ENCODE peak calls at places on chromosomes 16 and 17, in seven cellular contexts. S, I, M, T, E, U and H are unnamed samples.

GRCh38 chr16:51302042-51302441 is 151.0 kb upstream of the SALL1 start:
- DNase-seq in S (no peak), I (no peak), M (no peak), T (no peak), E (no peak), U (no peak), H (no peak)

GRCh38 chr17:55317284-55317683 is 52.5 kb downstream of the HLF start:
- DNase-seq in S (no peak), I (no peak), M (no peak), T (no peak), E (no peak), U (no peak), H (no peak)

GRCh38 chr17:4739122-4740024 is at the start of the genes CXCL16 and ZMYND15:
- DNase-seq in S (peak; percentile 83), I (peak; percentile 67), M (peak; percentile 60), T (peak; percentile 85), E (peak; percentile 71), U (peak; percentile 77), H (peak; percentile 74)

GRCh38 chr16:50950955-50951354 is 200.1 kb downstream of the SALL1 start:
- DNase-seq in S (no peak), I (no peak), M (no peak), T (no peak), E (no peak), U (no peak), H (no peak)

GRCh38 chr16:25613931-25614330 is 77.8 kb upstream of the HS3ST4 start:
- DNase-seq in S (no peak), I (no peak), M (no peak), T (no peak), E (no peak), U (no peak), H (no peak)

GRCh38 chr16:12257926-12258561 is 281.5 kb downstream of the SNX29 start:
- DNase-seq in S (peak; percentile 77), I (no peak), M (no peak), T (no peak), E (no peak), U (no peak), H (no peak)

GRCh38 chr16:7983671-7984070 is 606.6 kb downstream of the TMEM114 start:
- DNase-seq in S (no peak), I (no peak), M (no peak), T (no peak), E (no peak), U (no peak), H (no peak)

GRCh38 chr17:30344283-30345088 is 10.6 kb upstream of the TMIGD1 start:
- DNase-seq in S (peak; percentile 72), I (peak; percentile 11), M (no peak), T (no peak), E (no peak), U (no peak), H (peak; percentile 33)

GRCh38 chr16:78230832-78231231 is 131.4 kb downstream of the WWOX start:
- DNase-seq in S (peak; percentile 12), I (no peak), M (no peak), T (no peak), E (no peak), U (no peak), H (no peak)

GRCh38 chr16:20899503-20900298 is 457 bp downstream of the DCUN1D3 start:
- DNase-seq in S (no peak), I (peak; percentile 26), M (no peak), T (no peak), E (no peak), U (no peak), H (no peak)

GRCh38 chr16:86768999-86769398 is 190.7 kb downstream of the FOXL1 start:
- DNase-seq in S (no peak), I (no peak), M (no peak), T (no peak), E (no peak), U (peak; percentile 46), H (no peak)

GRCh38 chr16:50247123-50247905 is 19.0 kb upstream of the ADCY7 start:
- DNase-seq in S (no peak), I (no peak), M (no peak), T (no peak), E (no peak), U (peak; percentile 61), H (no peak)

GRCh38 chr17:50480854-50481490 is 2.3 kb downstream of the RSAD1 start:
- DNase-seq in S (no peak), I (no peak), M (no peak), T (no peak), E (no peak), U (no peak), H (no peak)

DNA sequence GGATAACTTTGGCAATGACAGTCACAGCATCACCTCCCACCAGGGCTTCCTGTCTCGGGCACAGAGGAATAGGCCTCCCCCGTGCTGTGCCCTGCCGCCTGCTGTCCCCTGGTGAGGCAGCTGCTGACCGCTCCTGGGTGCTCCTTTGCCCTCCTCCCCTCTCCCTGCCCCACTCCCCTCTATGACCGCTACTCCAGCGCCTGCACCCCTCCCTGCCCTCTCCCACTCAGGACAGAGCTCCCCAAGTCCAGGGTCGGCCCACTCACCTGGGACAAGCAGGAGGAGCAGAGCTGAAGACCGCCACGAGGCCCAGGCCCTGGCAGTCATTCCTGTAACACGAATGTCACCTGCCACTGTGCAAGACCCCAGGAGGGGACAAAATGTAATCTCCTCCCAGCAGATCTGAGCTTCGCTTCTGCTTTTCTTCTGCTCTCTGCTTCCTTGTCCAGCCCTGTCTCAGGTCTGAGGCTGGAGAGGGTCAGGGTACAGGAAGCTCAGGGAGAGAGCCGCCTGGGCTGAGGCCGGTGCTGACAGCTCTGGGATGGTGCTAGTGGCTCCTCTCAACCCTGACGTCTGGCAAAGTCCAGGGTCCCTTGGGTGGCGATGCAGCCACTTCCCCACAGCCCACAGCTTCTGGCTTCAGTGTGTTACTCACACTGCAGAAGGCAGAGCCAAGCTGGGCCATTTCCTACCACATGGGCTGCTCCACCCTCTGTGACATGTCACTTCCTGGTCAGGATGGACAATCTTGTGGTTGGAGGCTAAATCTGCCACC is at the start of gene CD300C:
- DNase-seq in S (no peak), I (no peak), M (no peak), T (no peak), E (no peak), U (no peak), H (no peak)
- TF ChIP-seq POLR2A in S (no peak), I (no peak), M (peak; percentile 30), T (no peak), E (no peak), U (no peak), H (no peak)

GRCh38 chr16:56637814-56638750 is at the start of gene MT1A:
- DNase-seq in S (peak; percentile 82), I (peak; percentile 78), M (no peak), T (peak; percentile 23), E (no peak), U (peak; percentile 87), H (peak; percentile 77)
- TF ChIP-seq POLR2A in S (peak; percentile 76), I (peak; percentile 40), M (no peak), T (peak; percentile 45), E (peak; percentile 29), U (peak; percentile 31), H (peak; percentile 32)

GRCh38 chr17:15291674-15292361 is 26.7 kb upstream of the PMP22 start:
- DNase-seq in S (no peak), I (no peak), M (no peak), T (no peak), E (no peak), U (no peak), H (no peak)
- TF ChIP-seq POLR2A in S (no peak), I (no peak), M (no peak), T (no peak), E (no peak), U (no peak), H (no peak)

DNA sequence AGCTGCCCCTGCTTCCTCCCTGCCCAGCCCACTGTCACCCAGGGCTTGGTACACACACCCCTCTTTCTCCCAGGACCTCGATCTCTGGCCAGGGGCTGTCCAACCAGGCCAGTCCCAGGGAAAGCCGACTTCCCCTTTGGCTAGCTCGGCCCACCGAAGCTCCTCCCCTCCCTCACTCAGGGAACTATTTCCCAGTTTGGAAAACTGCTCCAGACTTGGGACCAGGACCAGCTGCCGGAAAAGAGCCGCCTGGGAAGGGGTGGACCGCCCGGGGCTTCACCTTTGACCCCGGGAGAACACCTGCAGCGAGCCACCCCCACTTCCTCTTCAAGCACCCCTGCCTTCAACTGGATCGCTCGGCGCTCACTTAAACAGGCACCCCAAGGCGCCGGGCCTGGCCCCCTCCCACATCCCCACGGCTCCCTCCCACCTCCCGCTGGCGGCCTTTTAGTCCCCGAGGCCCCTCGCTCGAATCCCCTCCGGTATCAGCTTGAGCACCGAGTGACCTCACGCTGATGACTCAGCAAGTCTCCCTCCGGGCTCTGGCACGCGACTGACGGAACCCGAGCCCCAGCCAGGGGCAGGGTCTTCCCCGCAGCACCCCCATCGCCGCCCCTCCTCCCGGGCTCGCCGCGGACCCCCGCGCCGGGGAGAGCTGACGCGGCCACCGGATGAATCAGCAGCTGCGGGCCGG is 937 bp downstream of the MAFG start:
- DNase-seq in S (peak; percentile 90), I (peak; percentile 83), M (peak; percentile 93), T (peak; percentile 92), E (peak; percentile 75), U (peak; percentile 94), H (peak; percentile 78)
- TF ChIP-seq POLR2A in S (peak; percentile 71), I (peak; percentile 65), M (peak; percentile 21), T (no peak), E (peak; percentile 78), U (peak; percentile 47), H (no peak)

GRCh38 chr17:82065638-82066303 is at the start of gene DUS1L:
- DNase-seq in S (peak; percentile 67), I (peak; percentile 52), M (peak; percentile 65), T (peak; percentile 68), E (peak; percentile 46), U (peak; percentile 80), H (peak; percentile 55)
- TF ChIP-seq POLR2A in S (no peak), I (peak; percentile 28), M (peak; percentile 78), T (peak; percentile 59), E (peak; percentile 64), U (no peak), H (no peak)